ENCODE peak calls at places on chromosomes 12 and 14, in six cellular contexts. M, D, H, G, Q and U are unnamed samples.
A peak's percentile ranks its signal among the peaks of the same experiment; 100 is the strongest.

GRCh38 chr12:2856901-2857495 is at the start of gene TEX52:
- DNase-seq in M (no peak), D (no peak), H (no peak), G (no peak), Q (no peak), U (no peak)

GRCh38 chr12:5556033-5556614 is 124.2 kb downstream of the NTF3 start:
- DNase-seq in M (no peak), D (no peak), H (no peak), G (peak; percentile 44), Q (no peak), U (no peak)

GRCh38 chr12:6323340-6323994 is 13.0 kb downstream of the PLEKHG6 start:
- DNase-seq in M (peak; percentile 92), D (no peak), H (peak; percentile 70), G (no peak), Q (no peak), U (peak; percentile 73)

GRCh38 chr12:91333966-91334365 is 151.3 kb upstream of the DCN start:
- DNase-seq in M (no peak), D (no peak), H (no peak), G (no peak), Q (no peak), U (no peak)

GRCh38 chr14:25833341-25834121 is 764.3 kb downstream of the NOVA1 start:
- DNase-seq in M (peak; percentile 13), D (no peak), H (no peak), G (no peak), Q (no peak), U (no peak)

GRCh38 chr12:108980831-108981618 is 39.8 kb downstream of the SVOP start:
- DNase-seq in M (peak; percentile 85), D (no peak), H (no peak), G (no peak), Q (no peak), U (no peak)

GRCh38 chr14:61502459-61503093 is 181.2 kb downstream of the PRKCH start:
- DNase-seq in M (peak; percentile 66), D (no peak), H (no peak), G (no peak), Q (no peak), U (no peak)

GRCh38 chr14:70601162-70601561 is 707 bp upstream of the MED6 start:
- DNase-seq in M (peak; percentile 67), D (no peak), H (no peak), G (no peak), Q (no peak), U (no peak)

GRCh38 chr14:71497645-71498086 is 434.6 kb upstream of the RGS6 start:
- DNase-seq in M (peak; percentile 87), D (no peak), H (no peak), G (no peak), Q (no peak), U (no peak)

GRCh38 chr12:121494093-121494787 is 86.6 kb downstream of the KDM2B start:
- DNase-seq in M (no peak), D (peak; percentile 71), H (no peak), G (peak; percentile 60), Q (peak; percentile 73), U (no peak)

GRCh38 chr14:79204591-79204990 is 1006.7 kb downstream of the DIO2 start:
- DNase-seq in M (no peak), D (no peak), H (no peak), G (no peak), Q (no peak), U (no peak)

GRCh38 chr12:58884916-58885315 is 35.4 kb downstream of the LRIG3 start:
- DNase-seq in M (no peak), D (no peak), H (no peak), G (no peak), Q (no peak), U (no peak)

GRCh38 chr12:133038310-133038709 is 1.0 kb downstream of the ZNF84 start:
- DNase-seq in M (no peak), D (no peak), H (no peak), G (no peak), Q (no peak), U (no peak)

GRCh38 chr12:133037207-133038005 is at the start of gene ZNF84:
- DNase-seq in M (peak; percentile 98), D (peak; percentile 95), H (peak; percentile 94), G (peak; percentile 96), Q (peak; percentile 98), U (peak; percentile 98)
- H3K9me3 ChIP-seq in M (peaks cover 3% of the 10 kb centered on the region), D (peaks cover 29% of the 10 kb centered on the region), H (peaks cover 4% of the 10 kb centered on the region), G (peaks cover 54% of the 10 kb centered on the region), Q (peaks cover 8% of the 10 kb centered on the region), U (peaks cover 41% of the 10 kb centered on the region)

GRCh38 chr14:91848602-91849001 is 18.7 kb downstream of the TC2N start:
- DNase-seq in M (no peak), D (no peak), H (no peak), G (no peak), Q (no peak), U (no peak)
- H3K4me1 ChIP-seq in M (no peaks in the 10 kb centered on the region), D (peaks cover 1% of the 10 kb centered on the region), H (no peaks in the 10 kb centered on the region), G (no peaks in the 10 kb centered on the region), Q (no peaks in the 10 kb centered on the region), U (no peaks in the 10 kb centered on the region)

GRCh38 chr14:91722386-91722785 is 9.5 kb downstream of the CATSPERB start:
- DNase-seq in M (no peak), D (no peak), H (no peak), G (no peak), Q (no peak), U (no peak)
- H3K9me3 ChIP-seq in M (no peaks in the 10 kb centered on the region), D (no peaks in the 10 kb centered on the region), H (no peaks in the 10 kb centered on the region), G (no peaks in the 10 kb centered on the region), Q (no peaks in the 10 kb centered on the region), U (no peaks in the 10 kb centered on the region)

GRCh38 chr12:47752121-47752520 is 6.6 kb downstream of the RAPGEF3 start:
- DNase-seq in M (no peak), D (no peak), H (no peak), G (no peak), Q (no peak), U (no peak)
- H3K4me1 ChIP-seq in M (peaks cover 12% of the 10 kb centered on the region), D (no peaks in the 10 kb centered on the region), H (peaks cover 42% of the 10 kb centered on the region), G (peaks cover 35% of the 10 kb centered on the region), Q (peaks cover 20% of the 10 kb centered on the region), U (peaks cover 65% of the 10 kb centered on the region)

GRCh38 chr14:105836160-105836559 is 309.8 kb downstream of the TMEM121 start:
- DNase-seq in M (no peak), D (no peak), H (no peak), G (no peak), Q (no peak), U (peak; percentile 49)

GRCh38 chr14:105830171-105830570 is 303.8 kb downstream of the TMEM121 start:
- DNase-seq in M (no peak), D (no peak), H (no peak), G (no peak), Q (no peak), U (no peak)
- H3K9me3 ChIP-seq in M (no peaks in the 10 kb centered on the region), D (no peaks in the 10 kb centered on the region), H (no peaks in the 10 kb centered on the region), G (no peaks in the 10 kb centered on the region), Q (no peaks in the 10 kb centered on the region), U (peaks cover 9% of the 10 kb centered on the region)

GRCh38 chr14:95668235-95668772 is 17.9 kb upstream of the TCL1B start:
- DNase-seq in M (no peak), D (no peak), H (no peak), G (no peak), Q (no peak), U (no peak)
- H3K4me1 ChIP-seq in M (no peaks in the 10 kb centered on the region), D (no peaks in the 10 kb centered on the region), H (no peaks in the 10 kb centered on the region), G (no peaks in the 10 kb centered on the region), Q (peaks cover 2% of the 10 kb centered on the region), U (no peaks in the 10 kb centered on the region)